ENCODE peak calls at places on chromosomes 12 and 14, in four cellular contexts. A is transverse colon; Z is GM12865; K is CD8-positive, alpha-beta T cell. W is an unnamed sample.

GRCh38 chr12:1842183-1842904 is 22.0 kb downstream of the LRTM2 start:
- DNase-seq in A (peak), Z (no peak), K (no peak), W (no peak)

GRCh38 chr12:124514145-124514995 is 53.0 kb downstream of the NCOR2 start:
- DNase-seq in Z (no peak), K (no peak), A (no peak), W (no peak)

GRCh38 chr14:91237219-91237618 is 7.3 kb downstream of the GPR68 start:
- DNase-seq in A (no peak), K (no peak), Z (no peak), W (no peak)

GRCh38 chr12:30764251-30764650 is 9.5 kb upstream of the CAPRIN2 start:
- DNase-seq in Z (no peak), K (no peak), A (no peak), W (no peak)

GRCh38 chr12:75632452-75632851 is 121.0 kb upstream of the KRR1 start:
- DNase-seq in A (no peak), K (no peak), Z (no peak), W (no peak)

GRCh38 chr14:24339284-24340151 is at the start of gene RIPK3:
- DNase-seq in Z (peak), A (peak), K (peak), W (peak)

GRCh38 chr14:58200480-58200841 is 512 bp downstream of the ACTR10 start:
- DNase-seq in A (no peak), K (no peak), Z (no peak), W (no peak)

GRCh38 chr14:37116933-37117844 is 55.2 kb downstream of the SLC25A21 start:
- DNase-seq in Z (no peak), A (no peak), K (no peak), W (no peak)

GRCh38 chr14:56460469-56460868 is 119.1 kb upstream of the TMEM260 start:
- DNase-seq in A (no peak), Z (no peak), K (no peak), W (no peak)

GRCh38 chr12:65926119-65927004 is 102.1 kb downstream of the HMGA2 start:
- DNase-seq in K (no peak), A (no peak), Z (no peak), W (no peak)

GRCh38 chr12:109157986-109158385 is 41.6 kb downstream of the ACACB start:
- DNase-seq in Z (no peak), K (no peak), A (no peak), W (no peak)

GRCh38 chr14:26594756-26595545 is 2.9 kb downstream of the NOVA1 start:
- DNase-seq in A (no peak), K (no peak), Z (no peak), W (no peak)

GRCh38 chr14:67187210-67187609 is 2.0 kb upstream of the GARIN2 start:
- DNase-seq in Z (no peak), K (no peak), A (no peak), W (no peak)

GRCh38 chr12:132340266-132341035 is 11.1 kb upstream of the GALNT9 start:
- DNase-seq in K (no peak), A (no peak), Z (no peak), W (no peak)

GRCh38 chr12:65595016-65595560 is 229.2 kb upstream of the HMGA2 start:
- DNase-seq in K (no peak), Z (no peak), A (no peak), W (no peak)

GRCh38 chr14:68124050-68124449 is 304.5 kb downstream of the RAD51B start:
- DNase-seq in A (no peak), Z (no peak), K (no peak), W (no peak)

GRCh38 chr12:100953677-100954076 is 159.1 kb downstream of the ANO4 start:
- DNase-seq in K (no peak), Z (no peak), A (no peak), W (no peak)

GRCh38 chr12:66405395-66405794 is 103.1 kb downstream of the HELB start:
- DNase-seq in K (no peak), A (no peak), Z (no peak), W (no peak)

GRCh38 chr12:52585951-52586350 is 12.3 kb upstream of the KRT74 start:
- DNase-seq in Z (no peak), K (peak), A (no peak), W (no peak)

GRCh38 chr14:102095871-102096568 is 9.2 kb upstream of the HSP90AA1 start:
- DNase-seq in A (no peak), Z (no peak), K (no peak), W (no peak)
- TF ChIP-seq CTCF in A (no peak), Z (no peak), K (no peak), W (no peak)

GRCh38 chr14:96040836-96041371 is 1.7 kb downstream of the C14orf132 start:
- DNase-seq in Z (no peak), A (no peak), K (no peak), W (no peak)

GRCh38 chr14:96037891-96038557 is 1.1 kb upstream of the C14orf132 start:
- DNase-seq in A (peak), Z (no peak), K (no peak), W (no peak)

GRCh38 chr14:96038920-96039632 is at the start of gene C14orf132:
- DNase-seq in A (peak), K (peak), Z (peak), W (peak)

GRCh38 chr14:96038558-96038919 is 623 bp upstream of the C14orf132 start:
- DNase-seq in K (no peak), A (no peak), Z (peak), W (no peak)

GRCh38 chr14:96039633-96040311 is 610 bp downstream of the C14orf132 start:
- DNase-seq in A (no peak), K (no peak), Z (peak), W (no peak)
- TF ChIP-seq CTCF in A (no peak), K (no peak), Z (no peak), W (peak)

GRCh38 chr14:22871200-22871961 is at the start of gene LRP10:
- DNase-seq in Z (peak), A (peak), K (peak), W (peak)

GRCh38 chr14:22870811-22871199 is 735 bp upstream of the LRP10 start:
- DNase-seq in A (no peak), Z (peak), K (no peak), W (no peak)

GRCh38 chr14:22875003-22875747 is 3.6 kb downstream of the LRP10 start:
- DNase-seq in A (no peak), Z (no peak), K (no peak), W (no peak)

GRCh38 chr14:22872833-22873520 is 1.4 kb downstream of the LRP10 start:
- DNase-seq in K (no peak), Z (no peak), A (no peak), W (no peak)

DNA sequence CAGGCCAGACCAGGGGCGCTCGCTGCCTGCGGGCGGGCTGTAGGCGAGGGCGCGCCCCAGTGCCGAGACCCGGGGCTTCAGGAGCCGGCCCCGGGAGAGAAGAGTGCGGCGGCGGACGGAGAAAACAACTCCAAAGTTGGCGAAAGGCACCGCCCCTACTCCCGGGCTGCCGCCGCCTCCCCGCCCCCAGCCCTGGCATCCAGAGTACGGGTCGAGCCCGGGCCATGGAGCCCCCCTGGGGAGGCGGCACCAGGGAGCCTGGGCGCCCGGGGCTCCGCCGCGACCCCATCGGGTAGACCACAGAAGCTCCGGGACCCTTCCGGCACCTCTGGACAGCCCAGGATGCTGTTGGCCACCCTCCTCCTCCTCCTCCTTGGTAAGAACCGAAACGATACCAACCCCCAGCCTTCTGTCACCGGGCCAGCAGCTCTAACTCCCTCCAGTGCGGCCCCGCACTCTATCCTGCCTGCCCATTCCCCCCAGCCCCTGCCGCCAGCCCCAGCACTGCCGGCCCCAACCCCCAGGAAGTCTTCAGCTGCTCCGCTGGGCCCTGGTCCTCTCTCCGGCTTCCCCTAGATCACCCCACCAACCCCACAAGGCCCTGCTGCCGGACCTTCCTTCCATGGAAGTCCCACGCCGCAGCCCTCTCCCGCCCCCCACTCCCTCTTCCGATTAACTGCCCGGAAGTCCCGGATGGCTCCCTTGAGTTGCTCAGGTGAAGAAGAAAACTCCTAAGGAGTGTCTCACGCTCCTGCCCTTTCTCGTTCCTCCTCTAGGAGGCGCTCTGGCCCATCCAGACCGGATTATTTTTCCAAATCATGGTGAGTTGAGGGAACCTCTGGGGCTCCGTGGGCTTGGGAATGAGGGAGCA is 657 bp downstream of the LRP10 start:
- DNase-seq in A (peak), Z (peak), K (peak), W (peak)
- TF ChIP-seq CTCF in A (peak), Z (peak), K (peak), W (peak)

GRCh38 chr12:25458047-25458552 is 95.0 kb downstream of the LMNTD1 start:
- DNase-seq in Z (no peak), A (no peak), K (no peak), W (no peak)
- TF ChIP-seq CTCF in Z (no peak), A (no peak), K (no peak), W (no peak)

GRCh38 chr12:19707948-19708409 is 268.7 kb downstream of the AEBP2 start:
- DNase-seq in A (no peak), Z (no peak), K (no peak), W (no peak)
- TF ChIP-seq CTCF in A (no peak), Z (no peak), K (no peak), W (no peak)

GRCh38 chr12:10278104-10278503 is 29.6 kb upstream of the KLRD1 start:
- DNase-seq in A (no peak), K (no peak), Z (no peak), W (no peak)

GRCh38 chr12:10272466-10272865 is 35.2 kb upstream of the KLRD1 start:
- DNase-seq in K (no peak), Z (no peak), A (no peak), W (no peak)

GRCh38 chr12:10279937-10280336 is 27.7 kb upstream of the KLRD1 start:
- DNase-seq in A (no peak), Z (no peak), K (peak), W (no peak)

GRCh38 chr12:10276774-10277173 is 30.9 kb upstream of the KLRD1 start:
- DNase-seq in A (no peak), Z (no peak), K (no peak), W (no peak)
- TF ChIP-seq CTCF in A (no peak), Z (no peak), K (no peak), W (no peak)

DNA sequence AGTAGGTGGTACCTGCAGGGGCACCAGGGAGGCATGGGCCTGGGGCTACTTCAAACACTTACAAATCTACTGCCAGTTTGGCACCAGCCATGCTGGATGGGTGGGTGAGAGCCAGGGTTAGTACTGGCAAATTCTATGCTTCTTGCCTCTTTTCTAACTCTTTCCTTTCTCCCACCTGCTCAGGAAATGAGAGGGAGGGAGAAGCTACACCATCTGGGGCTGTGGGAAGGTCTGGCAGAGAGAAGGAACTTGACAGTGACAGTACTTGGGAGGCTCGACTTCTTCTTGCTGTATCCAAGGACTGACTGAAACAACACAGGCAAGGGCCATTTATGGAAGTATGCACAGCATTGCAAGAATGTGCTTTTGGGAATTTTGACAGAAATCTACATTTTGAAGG is 149.6 kb upstream of the DYRK2 start:
- DNase-seq in A (no peak), K (no peak), Z (no peak), W (no peak)
- TF ChIP-seq CTCF in A (no peak), K (no peak), Z (no peak), W (no peak)

GRCh38 chr12:70366581-70367267 is 634 bp downstream of the KCNMB4 start:
- DNase-seq in Z (peak), K (peak), A (peak), W (peak)
- TF ChIP-seq CTCF in Z (no peak), K (no peak), A (no peak), W (no peak)

GRCh38 chr14:64960762-64961276 is 11.3 kb downstream of the RAB15 start:
- DNase-seq in Z (no peak), K (no peak), A (no peak), W (no peak)
- TF ChIP-seq CTCF in Z (no peak), K (no peak), A (no peak), W (no peak)